ENCODE peak calls at places on chromosomes 5 and 9, in eight cellular contexts. One of them, this sample, is unnamed.

GRCh38 chr9:32706004-32706749 is 70.7 kb upstream of the TAF1L start:
- ATAC-seq in right cardiac atrium: no peak
- ATAC-seq in activated CD8-positive, alpha-beta T cell treated with anti-CD3 and anti-CD28 coated beads, Interleukin-2, amount 10 ng/mL, durations not matched to agents 7 days and 5 days: no peak
- ATAC-seq in stimulated activated memory B cell treated with anti-CD40 and anti-IgM and Interleukin-4, amounts not matched to agents 10 μg/mL and 1 μg/mL and 100 μg/mL, for 72 hours: no peak
- ATAC-seq in HCT116: peak; percentile 54
- ATAC-seq in activated T-helper 17 cell treated with anti-CD3 and anti-CD28 coated beads, Interleukin-2, amount 50 U/mL, for 72 hours: no peak
- ATAC-seq in activated CD8-positive, alpha-beta memory T cell treated with anti-CD3 and anti-CD28 coated beads, Interleukin-2, amount 10 ng/mL, durations not matched to agents 7 days and 5 days: no peak
- ATAC-seq in naive thymus-derived CD4-positive, alpha-beta T cell: no peak
- ATAC-seq in this sample: no peak

GRCh38 chr9:36961051-36961450 is 73.0 kb downstream of the PAX5 start:
- ATAC-seq in activated CD8-positive, alpha-beta memory T cell treated with anti-CD3 and anti-CD28 coated beads, Interleukin-2, amount 10 ng/mL, durations not matched to agents 7 days and 5 days: no peak
- ATAC-seq in right cardiac atrium: no peak
- ATAC-seq in stimulated activated memory B cell treated with anti-CD40 and anti-IgM and Interleukin-4, amounts not matched to agents 10 μg/mL and 1 μg/mL and 100 μg/mL, for 72 hours: no peak
- ATAC-seq in naive thymus-derived CD4-positive, alpha-beta T cell: no peak
- ATAC-seq in activated CD8-positive, alpha-beta T cell treated with anti-CD3 and anti-CD28 coated beads, Interleukin-2, amount 10 ng/mL, durations not matched to agents 7 days and 5 days: no peak
- ATAC-seq in activated T-helper 17 cell treated with anti-CD3 and anti-CD28 coated beads, Interleukin-2, amount 50 U/mL, for 72 hours: no peak
- ATAC-seq in HCT116: no peak
- ATAC-seq in this sample: no peak

GRCh38 chr9:109937841-109938453 is 157.9 kb downstream of the PALM2AKAP2 start:
- ATAC-seq in activated CD8-positive, alpha-beta memory T cell treated with anti-CD3 and anti-CD28 coated beads, Interleukin-2, amount 10 ng/mL, durations not matched to agents 7 days and 5 days: no peak
- ATAC-seq in HCT116: no peak
- ATAC-seq in stimulated activated memory B cell treated with anti-CD40 and anti-IgM and Interleukin-4, amounts not matched to agents 10 μg/mL and 1 μg/mL and 100 μg/mL, for 72 hours: no peak
- ATAC-seq in activated T-helper 17 cell treated with anti-CD3 and anti-CD28 coated beads, Interleukin-2, amount 50 U/mL, for 72 hours: no peak
- ATAC-seq in activated CD8-positive, alpha-beta T cell treated with anti-CD3 and anti-CD28 coated beads, Interleukin-2, amount 10 ng/mL, durations not matched to agents 7 days and 5 days: no peak
- ATAC-seq in right cardiac atrium: no peak
- ATAC-seq in naive thymus-derived CD4-positive, alpha-beta T cell: no peak
- ATAC-seq in this sample: no peak

GRCh38 chr9:137013571-137013940 is 14.5 kb downstream of the ABCA2 start:
- ATAC-seq in HCT116: no peak
- ATAC-seq in naive thymus-derived CD4-positive, alpha-beta T cell: no peak
- ATAC-seq in right cardiac atrium: no peak
- ATAC-seq in activated CD8-positive, alpha-beta T cell treated with anti-CD3 and anti-CD28 coated beads, Interleukin-2, amount 10 ng/mL, durations not matched to agents 7 days and 5 days: no peak
- ATAC-seq in activated T-helper 17 cell treated with anti-CD3 and anti-CD28 coated beads, Interleukin-2, amount 50 U/mL, for 72 hours: no peak
- ATAC-seq in activated CD8-positive, alpha-beta memory T cell treated with anti-CD3 and anti-CD28 coated beads, Interleukin-2, amount 10 ng/mL, durations not matched to agents 7 days and 5 days: no peak
- ATAC-seq in stimulated activated memory B cell treated with anti-CD40 and anti-IgM and Interleukin-4, amounts not matched to agents 10 μg/mL and 1 μg/mL and 100 μg/mL, for 72 hours: no peak
- ATAC-seq in this sample: no peak

GRCh38 chr5:176863041-176863764 is 35.9 kb downstream of the HK3 start:
- ATAC-seq in stimulated activated memory B cell treated with anti-CD40 and anti-IgM and Interleukin-4, amounts not matched to agents 10 μg/mL and 1 μg/mL and 100 μg/mL, for 72 hours: peak; percentile 31
- ATAC-seq in activated T-helper 17 cell treated with anti-CD3 and anti-CD28 coated beads, Interleukin-2, amount 50 U/mL, for 72 hours: no peak
- ATAC-seq in right cardiac atrium: no peak
- ATAC-seq in activated CD8-positive, alpha-beta memory T cell treated with anti-CD3 and anti-CD28 coated beads, Interleukin-2, amount 10 ng/mL, durations not matched to agents 7 days and 5 days: no peak
- ATAC-seq in naive thymus-derived CD4-positive, alpha-beta T cell: peak; percentile 3
- ATAC-seq in activated CD8-positive, alpha-beta T cell treated with anti-CD3 and anti-CD28 coated beads, Interleukin-2, amount 10 ng/mL, durations not matched to agents 7 days and 5 days: no peak
- ATAC-seq in HCT116: no peak
- ATAC-seq in this sample: no peak

GRCh38 chr5:116488334-116488733 is 86.3 kb downstream of the SEMA6A start:
- ATAC-seq in activated CD8-positive, alpha-beta memory T cell treated with anti-CD3 and anti-CD28 coated beads, Interleukin-2, amount 10 ng/mL, durations not matched to agents 7 days and 5 days: no peak
- ATAC-seq in HCT116: no peak
- ATAC-seq in activated T-helper 17 cell treated with anti-CD3 and anti-CD28 coated beads, Interleukin-2, amount 50 U/mL, for 72 hours: no peak
- ATAC-seq in stimulated activated memory B cell treated with anti-CD40 and anti-IgM and Interleukin-4, amounts not matched to agents 10 μg/mL and 1 μg/mL and 100 μg/mL, for 72 hours: no peak
- ATAC-seq in naive thymus-derived CD4-positive, alpha-beta T cell: no peak
- ATAC-seq in right cardiac atrium: no peak
- ATAC-seq in activated CD8-positive, alpha-beta T cell treated with anti-CD3 and anti-CD28 coated beads, Interleukin-2, amount 10 ng/mL, durations not matched to agents 7 days and 5 days: no peak
- ATAC-seq in this sample: no peak

GRCh38 chr5:143495823-143496275 is 92.4 kb upstream of the NR3C1 start:
- ATAC-seq in right cardiac atrium: peak; percentile 87
- ATAC-seq in activated CD8-positive, alpha-beta memory T cell treated with anti-CD3 and anti-CD28 coated beads, Interleukin-2, amount 10 ng/mL, durations not matched to agents 7 days and 5 days: no peak
- ATAC-seq in stimulated activated memory B cell treated with anti-CD40 and anti-IgM and Interleukin-4, amounts not matched to agents 10 μg/mL and 1 μg/mL and 100 μg/mL, for 72 hours: no peak
- ATAC-seq in HCT116: no peak
- ATAC-seq in activated T-helper 17 cell treated with anti-CD3 and anti-CD28 coated beads, Interleukin-2, amount 50 U/mL, for 72 hours: no peak
- ATAC-seq in activated CD8-positive, alpha-beta T cell treated with anti-CD3 and anti-CD28 coated beads, Interleukin-2, amount 10 ng/mL, durations not matched to agents 7 days and 5 days: no peak
- ATAC-seq in naive thymus-derived CD4-positive, alpha-beta T cell: no peak
- ATAC-seq in this sample: peak; percentile 43

GRCh38 chr5:128353416-128354107 is 184.5 kb downstream of the FBN2 start:
- ATAC-seq in HCT116: no peak
- ATAC-seq in right cardiac atrium: no peak
- ATAC-seq in activated T-helper 17 cell treated with anti-CD3 and anti-CD28 coated beads, Interleukin-2, amount 50 U/mL, for 72 hours: no peak
- ATAC-seq in naive thymus-derived CD4-positive, alpha-beta T cell: no peak
- ATAC-seq in activated CD8-positive, alpha-beta T cell treated with anti-CD3 and anti-CD28 coated beads, Interleukin-2, amount 10 ng/mL, durations not matched to agents 7 days and 5 days: no peak
- ATAC-seq in stimulated activated memory B cell treated with anti-CD40 and anti-IgM and Interleukin-4, amounts not matched to agents 10 μg/mL and 1 μg/mL and 100 μg/mL, for 72 hours: no peak
- ATAC-seq in activated CD8-positive, alpha-beta memory T cell treated with anti-CD3 and anti-CD28 coated beads, Interleukin-2, amount 10 ng/mL, durations not matched to agents 7 days and 5 days: no peak
- ATAC-seq in this sample: no peak

GRCh38 chr9:76433851-76434250 is 25.1 kb upstream of the GCNT1 start:
- ATAC-seq in stimulated activated memory B cell treated with anti-CD40 and anti-IgM and Interleukin-4, amounts not matched to agents 10 μg/mL and 1 μg/mL and 100 μg/mL, for 72 hours: no peak
- ATAC-seq in activated CD8-positive, alpha-beta T cell treated with anti-CD3 and anti-CD28 coated beads, Interleukin-2, amount 10 ng/mL, durations not matched to agents 7 days and 5 days: no peak
- ATAC-seq in HCT116: no peak
- ATAC-seq in activated CD8-positive, alpha-beta memory T cell treated with anti-CD3 and anti-CD28 coated beads, Interleukin-2, amount 10 ng/mL, durations not matched to agents 7 days and 5 days: no peak
- ATAC-seq in right cardiac atrium: no peak
- ATAC-seq in naive thymus-derived CD4-positive, alpha-beta T cell: no peak
- ATAC-seq in activated T-helper 17 cell treated with anti-CD3 and anti-CD28 coated beads, Interleukin-2, amount 50 U/mL, for 72 hours: peak; percentile 59
- ATAC-seq in this sample: no peak

This sample was measured in gastroesophageal sphincter.